ENCODE peak calls at places on chromosomes 1 and 21, in nine cellular contexts. H is activated CD4-positive, alpha-beta T cell treated with anti-CD3 and anti-CD28 coated beads for 24 hours; I is EL; N is T follicular helper cell; Q is RWPE1; D is GM04504; X is activated T-cell treated with anti-CD3 and anti-CD28 coated beads, Interleukin-2, amount 50 U/mL, for 48 hours; W is T-helper 22 cell; A is uterus. L is an unnamed sample.

GRCh38 chr1:27955076-27955475 is 4.7 kb upstream of the XKR8 start:
- DNase-seq in H (no peak), I (no peak), N (no peak), Q (no peak), D (no peak), X (no peak), W (no peak), A (no peak), L (no peak)

GRCh38 chr1:112706505-112707216 is at the start of gene RHOC:
- DNase-seq in H (no peak), I (peak), N (no peak), Q (peak), D (peak), X (no peak), W (peak), A (peak), L (peak)

GRCh38 chr1:9881838-9882249 is 28.2 kb downstream of the CTNNBIP1 start:
- DNase-seq in H (no peak), I (peak), N (no peak), Q (peak), D (peak), X (no peak), W (no peak), A (no peak), L (no peak)

GRCh38 chr1:185559684-185560310 is 174.4 kb upstream of the HMCN1 start:
- DNase-seq in H (no peak), I (peak), N (no peak), Q (peak), D (no peak), X (peak), W (peak), A (no peak), L (peak)

GRCh38 chr1:57963545-57963944 is 539.7 kb upstream of the DAB1 start:
- DNase-seq in H (no peak), I (no peak), N (no peak), Q (no peak), D (no peak), X (no peak), W (no peak), A (no peak), L (no peak)

GRCh38 chr1:41507836-41508235 is 23.4 kb upstream of the EDN2 start:
- DNase-seq in H (no peak), I (no peak), N (no peak), Q (no peak), D (no peak), X (no peak), W (no peak), A (no peak), L (no peak)

GRCh38 chr1:215657016-215657415 is 89.9 kb downstream of the KCTD3 start:
- DNase-seq in H (no peak), I (no peak), N (no peak), Q (no peak), D (no peak), X (no peak), W (no peak), A (no peak), L (no peak)

GRCh38 chr21:38688068-38688467 is 117.7 kb upstream of the ETS2 start:
- DNase-seq in H (no peak), I (no peak), N (no peak), Q (no peak), D (no peak), X (no peak), W (no peak), A (no peak), L (no peak)

GRCh38 chr1:18542351-18542750 is 61.6 kb downstream of the KLHDC7A start:
- DNase-seq in H (no peak), I (no peak), N (no peak), Q (no peak), D (no peak), X (no peak), W (no peak), A (no peak), L (no peak)

GRCh38 chr1:116921301-116921885 is 11.7 kb downstream of the PTGFRN start:
- DNase-seq in H (no peak), I (no peak), N (no peak), Q (no peak), D (no peak), X (no peak), W (no peak), A (no peak), L (no peak)

GRCh38 chr1:99279525-99279924 is 15.2 kb downstream of the PLPPR4 start:
- DNase-seq in H (no peak), I (no peak), N (no peak), Q (no peak), D (no peak), X (no peak), W (no peak), A (no peak), L (no peak)

GRCh38 chr21:34736116-34736870 is 67.5 kb downstream of the CLIC6 start:
- DNase-seq in H (no peak), I (peak), N (no peak), Q (no peak), D (no peak), X (no peak), W (no peak), A (no peak), L (no peak)

GRCh38 chr1:81340258-81340657 is 460.5 kb upstream of the ADGRL2 start:
- DNase-seq in H (no peak), I (no peak), N (no peak), Q (no peak), D (no peak), X (no peak), W (no peak), A (no peak), L (no peak)

GRCh38 chr1:48216941-48217340 is 5.6 kb upstream of the SLC5A9 start:
- DNase-seq in H (no peak), I (no peak), N (no peak), Q (no peak), D (no peak), X (no peak), W (no peak), A (no peak), L (no peak)

GRCh38 chr1:173866462-173866861 is 1.3 kb downstream of the GAS5 start:
- DNase-seq in H (no peak), I (peak), N (no peak), Q (no peak), D (no peak), X (no peak), W (no peak), A (no peak), L (no peak)

GRCh38 chr1:179591592-179592580 is at the start of gene TDRD5:
- DNase-seq in H (no peak), I (no peak), N (no peak), Q (peak), D (no peak), X (no peak), W (no peak), A (no peak), L (no peak)

GRCh38 chr1:186628910-186629309 is 51.3 kb downstream of the PTGS2 start:
- DNase-seq in H (no peak), I (no peak), N (no peak), Q (no peak), D (no peak), X (no peak), W (no peak), A (no peak), L (no peak)

GRCh38 chr1:36856126-36856525 is 178.2 kb downstream of the GRIK3 start:
- DNase-seq in H (no peak), I (no peak), N (no peak), Q (no peak), D (no peak), X (no peak), W (no peak), A (no peak), L (no peak)